ENCODE peak calls at places on chromosomes 16 and 17, in four cellular contexts. One of them, this sample, is unnamed.

GRCh38 chr16:29978081-29978480 is 4.4 kb downstream of the TAOK2 start:
- DNase-seq in SK-N-SH: no peak
- DNase-seq in gastrocnemius medialis: no peak
- DNase-seq in IMR-90: no peak
- DNase-seq in this sample: no peak

GRCh38 chr17:44279586-44280344 is 11.8 kb upstream of the SLC4A1 start:
- DNase-seq in SK-N-SH: no peak
- DNase-seq in IMR-90: peak
- DNase-seq in gastrocnemius medialis: peak
- DNase-seq in this sample: peak

GRCh38 chr16:6864670-6865069 is 468.0 kb upstream of the RBFOX1 start:
- DNase-seq in IMR-90: no peak
- DNase-seq in SK-N-SH: no peak
- DNase-seq in gastrocnemius medialis: no peak
- DNase-seq in this sample: no peak

GRCh38 chr17:77215281-77215680 is 74.5 kb downstream of the SEC14L1 start:
- DNase-seq in IMR-90: no peak
- DNase-seq in gastrocnemius medialis: no peak
- DNase-seq in SK-N-SH: no peak
- DNase-seq in this sample: no peak

GRCh38 chr17:74515941-74516340 is 15.3 kb downstream of the CD300LB start:
- DNase-seq in SK-N-SH: no peak
- DNase-seq in gastrocnemius medialis: no peak
- DNase-seq in IMR-90: no peak
- DNase-seq in this sample: no peak

GRCh38 chr17:53135969-53136368 is 686.8 kb upstream of the KIF2B start:
- DNase-seq in IMR-90: no peak
- DNase-seq in gastrocnemius medialis: no peak
- DNase-seq in SK-N-SH: peak
- DNase-seq in this sample: no peak

GRCh38 chr16:2015117-2015946 is 4.3 kb upstream of the NPW start:
- DNase-seq in gastrocnemius medialis: no peak
- DNase-seq in SK-N-SH: no peak
- DNase-seq in IMR-90: peak
- DNase-seq in this sample: peak

GRCh38 chr17:77421635-77421982 is 280.8 kb downstream of the SEC14L1 start:
- DNase-seq in SK-N-SH: no peak
- DNase-seq in gastrocnemius medialis: no peak
- DNase-seq in IMR-90: no peak
- DNase-seq in this sample: no peak

GRCh38 chr17:50682441-50682840 is 25.3 kb downstream of the ANKRD40 start:
- DNase-seq in gastrocnemius medialis: no peak
- DNase-seq in IMR-90: no peak
- DNase-seq in SK-N-SH: no peak
- DNase-seq in this sample: no peak

GRCh38 chr17:41871789-41872188 is 6.6 kb upstream of the KLHL11 start:
- DNase-seq in gastrocnemius medialis: no peak
- DNase-seq in SK-N-SH: no peak
- DNase-seq in IMR-90: no peak
- DNase-seq in this sample: no peak

GRCh38 chr17:40179923-40180659 is 2.8 kb downstream of the RAPGEFL1 start:
- DNase-seq in IMR-90: peak
- DNase-seq in gastrocnemius medialis: no peak
- DNase-seq in SK-N-SH: no peak
- DNase-seq in this sample: peak

GRCh38 chr17:72362466-72363335 is 241.9 kb downstream of the SOX9 start:
- DNase-seq in gastrocnemius medialis: no peak
- DNase-seq in SK-N-SH: no peak
- DNase-seq in IMR-90: peak
- DNase-seq in this sample: peak

GRCh38 chr16:84411768-84412167 is 43.4 kb downstream of the ATP2C2 start:
- DNase-seq in IMR-90: no peak
- DNase-seq in SK-N-SH: no peak
- DNase-seq in gastrocnemius medialis: no peak
- DNase-seq in this sample: no peak

GRCh38 chr16:17541324-17541723 is 70.6 kb upstream of the XYLT1 start:
- DNase-seq in IMR-90: no peak
- DNase-seq in gastrocnemius medialis: no peak
- DNase-seq in SK-N-SH: no peak
- DNase-seq in this sample: no peak

GRCh38 chr17:80244871-80245509 is 15.7 kb upstream of the RNF213 start:
- DNase-seq in gastrocnemius medialis: no peak
- DNase-seq in IMR-90: no peak
- DNase-seq in SK-N-SH: peak
- DNase-seq in this sample: no peak

GRCh38 chr16:1075546-1075945 is 3.0 kb downstream of the SSTR5 start:
- DNase-seq in gastrocnemius medialis: no peak
- DNase-seq in IMR-90: no peak
- DNase-seq in SK-N-SH: no peak
- DNase-seq in this sample: no peak

GRCh38 chr17:61443475-61443882 is 8.7 kb upstream of the TBX4 start:
- DNase-seq in SK-N-SH: peak
- DNase-seq in gastrocnemius medialis: no peak
- DNase-seq in IMR-90: no peak
- DNase-seq in this sample: no peak

GRCh38 chr16:30948956-30949654 is at the start of gene ORAI3:
- DNase-seq in gastrocnemius medialis: peak
- DNase-seq in IMR-90: peak
- DNase-seq in SK-N-SH: peak
- DNase-seq in this sample: peak

GRCh38 chr17:2149934-2150333 is 95.0 kb downstream of the HIC1 start:
- DNase-seq in SK-N-SH: no peak
- DNase-seq in gastrocnemius medialis: no peak
- DNase-seq in IMR-90: no peak
- DNase-seq in this sample: no peak
- H3K27ac ChIP-seq in SK-N-SH: no peak
- H3K27ac ChIP-seq in gastrocnemius medialis: no peak
- H3K27ac ChIP-seq in IMR-90: no peak
- H3K27ac ChIP-seq in this sample: no peak

GRCh38 chr16:13852827-13853226 is 67.1 kb upstream of the ERCC4 start:
- DNase-seq in IMR-90: no peak
- DNase-seq in gastrocnemius medialis: no peak
- DNase-seq in SK-N-SH: no peak
- DNase-seq in this sample: no peak

GRCh38 chr16:13856398-13856797 is 63.6 kb upstream of the ERCC4 start:
- DNase-seq in SK-N-SH: no peak
- DNase-seq in gastrocnemius medialis: no peak
- DNase-seq in IMR-90: no peak
- DNase-seq in this sample: no peak

GRCh38 chr16:13858873-13859580 is 60.9 kb upstream of the ERCC4 start:
- DNase-seq in gastrocnemius medialis: no peak
- DNase-seq in SK-N-SH: no peak
- DNase-seq in IMR-90: no peak
- DNase-seq in this sample: no peak

GRCh38 chr16:13856811-13857511 is 63.0 kb upstream of the ERCC4 start:
- DNase-seq in SK-N-SH: no peak
- DNase-seq in IMR-90: no peak
- DNase-seq in gastrocnemius medialis: no peak
- DNase-seq in this sample: no peak
- TF ChIP-seq CTCF in SK-N-SH: no peak
- TF ChIP-seq CTCF in IMR-90: no peak
- TF ChIP-seq CTCF in gastrocnemius medialis: no peak
- TF ChIP-seq CTCF in this sample: no peak

GRCh38 chr17:38889745-38890409 is 20.0 kb downstream of the LASP1 start:
- DNase-seq in gastrocnemius medialis: no peak
- DNase-seq in IMR-90: no peak
- DNase-seq in SK-N-SH: no peak
- DNase-seq in this sample: no peak
- H3K27ac ChIP-seq in gastrocnemius medialis: peak
- H3K27ac ChIP-seq in IMR-90: no peak
- H3K27ac ChIP-seq in SK-N-SH: no peak
- H3K27ac ChIP-seq in this sample: peak

DNA sequence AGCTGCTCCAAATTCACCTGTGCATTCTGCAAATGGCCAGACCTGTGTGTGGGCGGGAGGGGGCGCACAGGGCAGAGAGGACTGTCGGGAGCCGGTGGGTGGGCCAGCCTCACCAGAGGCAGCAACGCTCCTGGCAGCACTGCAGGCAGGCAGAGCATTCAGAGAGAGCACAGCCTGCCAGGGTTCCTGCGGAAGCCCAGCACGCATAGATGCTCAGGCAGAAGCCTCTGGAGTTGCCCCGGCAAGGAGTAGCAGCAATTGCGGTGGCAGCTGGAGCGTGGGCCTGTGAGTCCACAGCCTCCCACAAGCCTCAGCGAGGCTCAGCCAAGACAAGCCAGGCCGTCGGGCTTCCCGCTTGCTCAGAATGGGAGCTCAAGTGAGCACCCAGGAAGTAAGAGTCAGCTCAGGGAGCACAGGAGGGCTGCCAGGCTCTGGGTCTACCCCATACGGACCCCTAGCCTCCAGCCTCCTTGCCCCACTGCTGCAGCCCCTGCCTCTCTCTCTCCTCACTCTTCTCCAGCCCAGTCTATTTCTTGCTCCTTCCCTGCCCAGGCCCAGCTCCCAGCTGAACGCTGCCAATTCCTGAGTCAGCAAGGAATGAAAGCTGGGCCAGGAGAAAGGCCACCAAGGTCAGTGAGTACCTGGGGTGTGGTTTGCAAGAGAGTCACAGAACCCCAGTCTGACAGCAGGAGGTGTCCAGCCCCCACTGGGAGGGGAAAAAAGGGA is 9.6 kb downstream of the EMC6 start:
- DNase-seq in IMR-90: peak
- DNase-seq in gastrocnemius medialis: peak
- DNase-seq in SK-N-SH: no peak
- DNase-seq in this sample: no peak
- TF ChIP-seq CTCF in IMR-90: no peak
- TF ChIP-seq CTCF in gastrocnemius medialis: no peak
- TF ChIP-seq CTCF in SK-N-SH: no peak
- TF ChIP-seq CTCF in this sample: no peak

GRCh38 chr16:3022208-3022696 is 1.5 kb downstream of the HCFC1R1 start:
- DNase-seq in IMR-90: peak
- DNase-seq in gastrocnemius medialis: peak
- DNase-seq in SK-N-SH: no peak
- DNase-seq in this sample: peak
- H3K27ac ChIP-seq in IMR-90: peak
- H3K27ac ChIP-seq in gastrocnemius medialis: peak
- H3K27ac ChIP-seq in SK-N-SH: peak
- H3K27ac ChIP-seq in this sample: peak

GRCh38 chr17:81968396-81968745 is 7.4 kb upstream of the NOTUM start:
- DNase-seq in SK-N-SH: no peak
- DNase-seq in IMR-90: no peak
- DNase-seq in gastrocnemius medialis: no peak
- DNase-seq in this sample: no peak

GRCh38 chr17:81967244-81967532 is 6.2 kb upstream of the NOTUM start:
- DNase-seq in IMR-90: no peak
- DNase-seq in gastrocnemius medialis: no peak
- DNase-seq in SK-N-SH: no peak
- DNase-seq in this sample: no peak

GRCh38 chr17:81966343-81967243 is 5.6 kb upstream of the NOTUM start:
- DNase-seq in IMR-90: peak
- DNase-seq in gastrocnemius medialis: no peak
- DNase-seq in SK-N-SH: peak
- DNase-seq in this sample: no peak

GRCh38 chr17:81967533-81968395 is 6.8 kb upstream of the NOTUM start:
- DNase-seq in IMR-90: peak
- DNase-seq in gastrocnemius medialis: peak
- DNase-seq in SK-N-SH: peak
- DNase-seq in this sample: peak

DNA sequence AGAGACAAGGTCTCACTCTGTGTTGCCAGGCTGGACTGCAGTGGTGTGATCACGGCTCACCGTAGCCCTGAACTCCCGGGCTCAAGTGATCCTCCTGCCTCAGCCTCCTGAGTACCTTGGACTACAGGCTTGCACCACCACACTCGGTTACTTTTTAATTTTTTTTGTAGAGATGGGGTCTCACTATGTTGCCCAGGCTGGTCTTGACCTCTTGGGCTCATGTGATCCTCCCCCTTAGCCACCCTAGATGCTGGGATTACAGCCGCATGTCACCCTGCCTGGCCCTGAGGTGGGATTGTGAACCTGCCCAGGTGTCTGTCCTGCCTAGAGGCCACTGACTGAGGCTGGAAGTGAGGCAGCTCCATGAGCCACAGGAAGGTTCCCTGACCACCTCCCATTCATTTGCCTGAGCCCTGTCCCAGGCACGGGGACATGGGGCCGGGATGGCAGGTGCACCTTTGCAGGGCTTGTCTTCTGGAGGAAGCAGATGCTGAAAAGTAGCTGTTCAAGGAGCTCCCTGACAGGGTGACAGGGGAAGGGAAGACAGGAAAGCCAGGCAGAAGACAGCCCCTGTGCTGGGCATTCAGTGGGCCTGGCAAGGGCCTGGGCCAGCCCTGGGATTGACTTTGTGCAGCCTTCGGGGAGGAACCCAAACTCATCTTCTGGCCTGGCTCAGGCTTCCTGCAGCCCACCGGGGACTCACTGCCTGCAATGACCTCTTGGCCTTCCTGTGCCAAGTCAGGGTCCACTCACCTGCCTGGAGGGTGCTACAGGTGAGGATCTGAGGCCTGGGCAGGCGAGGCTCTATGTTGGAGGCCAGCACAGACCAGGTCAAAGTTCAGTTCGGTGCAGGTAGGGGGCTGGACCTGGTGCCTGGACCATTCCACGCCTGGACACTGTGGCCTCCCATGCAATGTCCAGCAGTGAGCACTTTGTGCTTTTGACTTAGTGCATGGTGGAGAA is 8.1 kb upstream of the NOTUM start:
- DNase-seq in IMR-90: no peak
- DNase-seq in SK-N-SH: no peak
- DNase-seq in gastrocnemius medialis: no peak
- DNase-seq in this sample: no peak
- TF ChIP-seq CTCF in IMR-90: no peak
- TF ChIP-seq CTCF in SK-N-SH: no peak
- TF ChIP-seq CTCF in gastrocnemius medialis: no peak
- TF ChIP-seq CTCF in this sample: no peak

This sample was measured in RWPE1.